ENCODE peak calls at places on chromosomes 7 and 10, in seven cellular contexts. B is PC-9, I is HL-60, R is A549, J is transverse colon, T is AG04450, U is aorta. K is an unnamed sample.

GRCh38 chr7:152336754-152337368 is 98.9 kb downstream of the KMT2C start:
- DNase-seq in R (peak; percentile 53), B (no peak), T (no peak), I (peak; percentile 51), U (no peak), J (peak; percentile 10), K (no peak)

GRCh38 chr10:65194555-65194954 is 1673.4 kb downstream of the REEP3 start:
- DNase-seq in I (no peak), T (no peak), J (no peak), B (no peak), R (no peak), U (no peak), K (no peak)

GRCh38 chr10:33248638-33249037 is 85.8 kb downstream of the NRP1 start:
- DNase-seq in R (no peak), U (no peak), J (no peak), B (no peak), I (peak; percentile 18), T (peak; percentile 74), K (peak; percentile 79)

GRCh38 chr7:120792091-120792860 is 65.7 kb downstream of the TSPAN12 start:
- DNase-seq in T (peak; percentile 29), J (peak; percentile 75), U (peak; percentile 94), I (peak; percentile 56), R (peak; percentile 60), B (peak; percentile 57), K (no peak)

GRCh38 chr7:133452611-133453010 is 199.7 kb downstream of the EXOC4 start:
- DNase-seq in B (no peak), T (no peak), R (no peak), I (no peak), U (no peak), J (no peak), K (no peak)

GRCh38 chr7:44073664-44074348 is 8.4 kb upstream of the PGAM2 start:
- DNase-seq in U (peak; percentile 92), J (peak; percentile 91), B (peak; percentile 97), T (no peak), I (peak; percentile 89), R (no peak), K (no peak)

GRCh38 chr7:22173884-22174573 is 182.9 kb downstream of the RAPGEF5 start:
- DNase-seq in B (peak; percentile 37), R (no peak), T (no peak), J (no peak), I (peak; percentile 53), U (no peak), K (no peak)

GRCh38 chr10:125687507-125688185 is 4.7 kb upstream of the TEX36 start:
- DNase-seq in J (no peak), I (no peak), B (no peak), R (no peak), U (no peak), T (no peak), K (peak; percentile 39)

GRCh38 chr7:141251957-141252356 is 178.1 kb downstream of the TMEM178B start:
- DNase-seq in R (no peak), U (no peak), J (no peak), B (no peak), T (no peak), I (no peak), K (no peak)

GRCh38 chr7:77895905-77896304 is 97.3 kb downstream of the PHTF2 start:
- DNase-seq in I (no peak), R (no peak), B (no peak), T (no peak), U (no peak), J (no peak), K (no peak)
- H3K27ac ChIP-seq in I (no peak overlapping the region), R (no peak overlapping the region), B (no peak overlapping the region), T (no peak overlapping the region), U (no peak overlapping the region), J (no peak overlapping the region), K (no peak overlapping the region)

GRCh38 chr10:60848680-60849079 is 70.4 kb downstream of the CDK1 start:
- DNase-seq in B (no peak), T (no peak), R (no peak), I (no peak), U (no peak), J (no peak), K (no peak)
- H3K27ac ChIP-seq in B (no peak overlapping the region), T (no peak overlapping the region), R (no peak overlapping the region), I (no peak overlapping the region), U (no peak overlapping the region), J (no peak overlapping the region), K (no peak overlapping the region)

GRCh38 chr7:73573791-73574190 is 4.6 kb downstream of the TBL2 start:
- DNase-seq in U (peak; percentile 44), R (no peak), J (no peak), T (no peak), I (no peak), B (no peak), K (no peak)

GRCh38 chr7:73577627-73578341 is 595 bp downstream of the TBL2 start:
- DNase-seq in T (no peak), B (no peak), J (peak; percentile 21), R (no peak), I (peak; percentile 20), U (no peak), K (no peak)

GRCh38 chr7:73582664-73583202 is 4.4 kb upstream of the TBL2 start:
- DNase-seq in T (no peak), I (no peak), R (no peak), B (no peak), U (no peak), J (no peak), K (no peak)

GRCh38 chr7:73573276-73573675 is 5.1 kb downstream of the TBL2 start:
- DNase-seq in T (no peak), I (no peak), U (peak; percentile 31), J (no peak), B (no peak), R (no peak), K (no peak)

GRCh38 chr7:73578342-73579124 is at the start of gene TBL2:
- DNase-seq in R (peak; percentile 99), T (peak; percentile 96), I (peak; percentile 98), U (peak; percentile 100), B (peak; percentile 99), J (peak; percentile 100), K (peak; percentile 85)
- H3K27ac ChIP-seq in R (peak within 1 kb of the TSS; percentile 92), T (peak within 1 kb of the TSS; percentile 78), I (peak within 1 kb of the TSS; percentile 89), U (no peak within 1 kb of the TSS), B (peak within 1 kb of the TSS; percentile 73), J (peak within 1 kb of the TSS; percentile 98), K (peak within 1 kb of the TSS; percentile 72)

GRCh38 chr10:75398630-75399460 is 2.7 kb downstream of the ZNF503 start:
- DNase-seq in T (no peak), U (peak; percentile 80), I (no peak), J (peak; percentile 22), R (no peak), B (no peak), K (no peak)

GRCh38 chr10:75401569-75402485 is at the start of gene ZNF503:
- DNase-seq in J (peak; percentile 94), U (peak; percentile 99), T (peak; percentile 95), I (peak; percentile 97), B (peak; percentile 88), R (peak; percentile 98), K (peak; percentile 93)

GRCh38 chr10:75399461-75400162 is 2.0 kb downstream of the ZNF503 start:
- DNase-seq in R (peak; percentile 64), B (peak; percentile 76), I (peak; percentile 80), J (peak; percentile 87), U (peak; percentile 96), T (no peak), K (no peak)

GRCh38 chr10:75400769-75401568 is 595 bp downstream of the ZNF503 start:
- DNase-seq in T (no peak), U (peak; percentile 89), R (peak; percentile 29), I (peak; percentile 61), J (peak; percentile 60), B (no peak), K (no peak)

GRCh38 chr10:75400163-75400768 is 1.3 kb downstream of the ZNF503 start:
- DNase-seq in J (no peak), R (peak; percentile 36), U (no peak), B (no peak), T (no peak), I (no peak), K (no peak)
- H3K27ac ChIP-seq in J (peak overlapping the region; percentile 94), R (peak overlapping the region; percentile 94), U (peak overlapping the region; percentile 16), B (peak overlapping the region; percentile 90), T (peak overlapping the region; percentile 88), I (peak overlapping the region; percentile 88), K (peak overlapping the region; percentile 93)

GRCh38 chr10:60187691-60188090 is 202.0 kb downstream of the ANK3 start:
- DNase-seq in U (no peak), B (no peak), I (no peak), J (no peak), T (no peak), R (no peak), K (no peak)

GRCh38 chr10:60192986-60193385 is 196.7 kb downstream of the ANK3 start:
- DNase-seq in J (no peak), R (no peak), U (no peak), I (no peak), B (no peak), T (no peak), K (no peak)

GRCh38 chr10:60186315-60187071 is 203.2 kb downstream of the ANK3 start:
- DNase-seq in B (no peak), J (no peak), R (peak; percentile 6), U (peak; percentile 59), I (no peak), T (no peak), K (no peak)

GRCh38 chr10:60188548-60188947 is 201.1 kb downstream of the ANK3 start:
- DNase-seq in J (no peak), I (no peak), T (no peak), B (no peak), R (no peak), U (no peak), K (no peak)

DNA sequence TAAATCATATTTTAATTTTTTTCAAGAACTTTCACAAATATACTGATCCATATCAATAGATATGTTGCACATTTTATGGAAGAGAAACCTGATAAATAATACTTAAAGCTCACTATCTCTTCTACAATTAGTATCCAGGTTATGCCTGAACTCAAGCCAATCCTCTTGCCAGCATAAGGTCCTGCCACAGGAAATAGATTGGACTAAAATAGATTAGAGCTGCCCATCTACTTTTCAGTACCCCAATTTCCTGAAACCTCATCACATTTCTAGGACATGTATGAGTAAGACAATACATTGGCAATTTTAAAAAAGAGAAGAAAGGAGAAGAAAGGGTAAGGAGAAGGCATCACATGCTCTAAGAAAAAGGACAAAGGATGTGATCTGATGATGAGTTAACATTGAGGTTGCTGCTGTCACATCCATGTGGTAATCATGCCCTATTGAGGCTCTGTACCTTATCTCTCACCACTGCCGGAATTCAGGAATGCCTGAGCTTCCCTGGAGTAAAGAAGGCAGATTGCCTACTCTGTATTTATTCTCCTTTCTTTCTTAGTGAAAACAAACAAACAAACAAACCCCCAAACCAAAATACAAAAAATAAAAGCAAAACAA is 199.7 kb downstream of the ANK3 start:
- DNase-seq in J (no peak), I (no peak), U (no peak), T (no peak), R (no peak), B (no peak), K (no peak)
- H3K27ac ChIP-seq in J (no peak overlapping the region), I (no peak overlapping the region), U (no peak overlapping the region), T (no peak overlapping the region), R (no peak overlapping the region), B (no peak overlapping the region), K (no peak overlapping the region)